ENCODE peak calls at places on chromosomes 2 and 18, in six cellular contexts. U is AML-193; X is iPS-NIHi11; B is brain microvascular endothelial cell; G is Daoy; M is activated naive CD8-positive, alpha-beta T cell treated with anti-CD3 and anti-CD28 coated beads, Interleukin-2, amount 10 ng/mL, durations not matched to agents 7 days and 5 days. N is an unnamed sample.

GRCh38 chr18:48819781-48820482 is 130.8 kb downstream of the SMAD7 start:
- DNase-seq in B (no peak), X (no peak), U (no peak), M (peak; percentile 19), G (no peak), N (no peak)

GRCh38 chr2:47564129-47564528 is 161.2 kb downstream of the MSH2 start:
- DNase-seq in B (no peak), G (no peak), M (no peak), X (no peak), U (no peak), N (no peak)

GRCh38 chr18:29737620-29738019 is 1304.9 kb downstream of the DSC3 start:
- DNase-seq in G (no peak), X (no peak), M (no peak), U (no peak), B (no peak), N (no peak)

GRCh38 chr2:98985905-98986666 is 50.1 kb upstream of the CRACDL start:
- DNase-seq in M (no peak), G (no peak), X (no peak), B (no peak), U (no peak), N (no peak)

GRCh38 chr18:37714621-37715020 is 149.0 kb upstream of the CELF4 start:
- DNase-seq in B (no peak), U (no peak), M (no peak), X (no peak), G (no peak), N (no peak)

GRCh38 chr2:7812231-7812995 is 869.4 kb upstream of the ID2 start:
- DNase-seq in U (no peak), M (no peak), B (peak; percentile 71), G (no peak), X (no peak), N (no peak)

GRCh38 chr2:198321522-198322088 is 517.2 kb downstream of the PLCL1 start:
- DNase-seq in B (no peak), X (no peak), U (no peak), G (no peak), M (no peak), N (no peak)

GRCh38 chr2:189086710-189087109 is 92.9 kb downstream of the COL5A2 start:
- DNase-seq in U (no peak), X (no peak), B (peak; percentile 25), M (no peak), G (no peak), N (peak; percentile 48)

GRCh38 chr2:231483398-231484329 is 19.4 kb upstream of the NCL start:
- DNase-seq in B (no peak), G (no peak), M (peak; percentile 69), X (peak; percentile 51), U (no peak), N (no peak)

GRCh38 chr2:53568463-53568862 is 199.1 kb upstream of the CHAC2 start:
- DNase-seq in G (peak; percentile 8), M (no peak), U (no peak), B (no peak), X (no peak), N (no peak)

GRCh38 chr2:234293973-234294372 is 202.9 kb downstream of the ARL4C start:
- DNase-seq in B (no peak), M (no peak), X (peak; percentile 26), U (no peak), G (peak; percentile 30), N (no peak)

GRCh38 chr2:190499976-190500588 is 34.4 kb downstream of the NEMP2 start:
- DNase-seq in G (no peak), U (no peak), X (no peak), B (no peak), M (no peak), N (no peak)

GRCh38 chr2:217481577-217481976 is 521.2 kb downstream of the TNS1 start:
- DNase-seq in G (no peak), U (no peak), X (no peak), B (no peak), M (no peak), N (no peak)

GRCh38 chr2:50444286-50444685 is 587.6 kb downstream of the NRXN1 start:
- DNase-seq in X (no peak), M (no peak), G (no peak), U (no peak), B (no peak), N (no peak)

GRCh38 chr2:3277748-3278520 is 99.7 kb downstream of the EIPR1 start:
- DNase-seq in G (no peak), X (no peak), U (no peak), B (no peak), M (no peak), N (no peak)

GRCh38 chr2:165961818-165962217 is 8.2 kb upstream of the TTC21B start:
- DNase-seq in X (no peak), G (no peak), U (no peak), M (no peak), B (no peak), N (no peak)

GRCh38 chr18:79241755-79242154 is 154.0 kb upstream of the NFATC1 start:
- DNase-seq in G (no peak), X (no peak), U (no peak), B (no peak), M (no peak), N (no peak)

GRCh38 chr2:43226955-43227829 is 786 bp upstream of the ZFP36L2 start:
- DNase-seq in M (peak; percentile 79), B (peak; percentile 55), X (peak; percentile 62), G (peak; percentile 82), U (peak; percentile 70), N (no peak)

GRCh38 chr2:12577567-12577966 is 139.2 kb upstream of the TRIB2 start:
- DNase-seq in G (no peak), M (no peak), X (no peak), B (no peak), U (no peak), N (no peak)

GRCh38 chr2:57516740-57517340 is 529.8 kb upstream of the VRK2 start:
- DNase-seq in G (no peak), X (peak; percentile 45), M (no peak), U (peak; percentile 77), B (no peak), N (peak; percentile 4)

GRCh38 chr2:119126650-119127049 is 31.9 kb downstream of the C1QL2 start:
- DNase-seq in M (peak; percentile 63), G (peak; percentile 77), U (peak; percentile 7), B (no peak), X (peak; percentile 90), N (no peak)

GRCh38 chr2:7609556-7610323 is 692.5 kb downstream of the RNF144A start:
- DNase-seq in U (no peak), M (no peak), B (no peak), X (no peak), G (no peak), N (no peak)

GRCh38 chr2:140539506-140539905 is 1591.3 kb downstream of the LRP1B start:
- DNase-seq in M (no peak), B (no peak), G (no peak), X (no peak), U (no peak), N (no peak)

GRCh38 chr18:49177812-49178211 is 227.0 kb upstream of the SMAD7 start:
- DNase-seq in U (no peak), B (no peak), G (peak; percentile 13), M (no peak), X (no peak), N (peak; percentile 22)

GRCh38 chr2:198144621-198145020 is 340.2 kb downstream of the PLCL1 start:
- DNase-seq in U (no peak), B (no peak), G (no peak), M (no peak), X (no peak), N (no peak)

GRCh38 chr2:226440119-226440917 is 359.3 kb downstream of the IRS1 start:
- DNase-seq in B (no peak), X (no peak), G (no peak), M (no peak), U (no peak), N (peak; percentile 49)